ENCODE peak calls at places on chromosomes 3 and 15, in nine cellular contexts. One of them, this sample, is unnamed.

GRCh38 chr3:171385086-171385485 is 75.1 kb downstream of the TNIK start:
- DNase-seq in tibial nerve: no peak
- DNase-seq in heart left ventricle: no peak
- DNase-seq in stomach: no peak
- DNase-seq in HCT116: no peak
- DNase-seq in adrenal gland: no peak
- DNase-seq in GM12892: no peak
- DNase-seq in lower leg skin: no peak
- DNase-seq in H1: no peak
- DNase-seq in this sample: no peak

GRCh38 chr3:146308682-146309081 is 57.8 kb upstream of the PLSCR4 start:
- DNase-seq in tibial nerve: peak
- DNase-seq in HCT116: no peak
- DNase-seq in H1: no peak
- DNase-seq in lower leg skin: peak
- DNase-seq in heart left ventricle: peak
- DNase-seq in GM12892: no peak
- DNase-seq in adrenal gland: no peak
- DNase-seq in stomach: no peak
- DNase-seq in this sample: no peak

GRCh38 chr3:112627419-112627818 is 13.5 kb downstream of the CCDC80 start:
- DNase-seq in GM12892: no peak
- DNase-seq in H1: no peak
- DNase-seq in heart left ventricle: no peak
- DNase-seq in tibial nerve: no peak
- DNase-seq in stomach: no peak
- DNase-seq in adrenal gland: no peak
- DNase-seq in HCT116: no peak
- DNase-seq in lower leg skin: no peak
- DNase-seq in this sample: no peak

GRCh38 chr3:59772416-59773408 is 722.9 kb upstream of the CFAP20DC start:
- DNase-seq in tibial nerve: no peak
- DNase-seq in adrenal gland: no peak
- DNase-seq in heart left ventricle: no peak
- DNase-seq in H1: no peak
- DNase-seq in GM12892: no peak
- DNase-seq in lower leg skin: no peak
- DNase-seq in HCT116: no peak
- DNase-seq in stomach: no peak
- DNase-seq in this sample: no peak

GRCh38 chr3:157405457-157405856 is 31.2 kb upstream of the PTX3 start:
- DNase-seq in H1: no peak
- DNase-seq in HCT116: no peak
- DNase-seq in GM12892: no peak
- DNase-seq in heart left ventricle: no peak
- DNase-seq in lower leg skin: no peak
- DNase-seq in tibial nerve: no peak
- DNase-seq in adrenal gland: no peak
- DNase-seq in stomach: no peak
- DNase-seq in this sample: no peak

GRCh38 chr3:95237783-95238182 is 1174.9 kb downstream of the NSUN3 start:
- DNase-seq in adrenal gland: no peak
- DNase-seq in lower leg skin: no peak
- DNase-seq in tibial nerve: no peak
- DNase-seq in stomach: no peak
- DNase-seq in GM12892: no peak
- DNase-seq in HCT116: no peak
- DNase-seq in heart left ventricle: no peak
- DNase-seq in H1: no peak
- DNase-seq in this sample: no peak

GRCh38 chr3:162354343-162354742 is 857.7 kb downstream of the OTOL1 start:
- DNase-seq in GM12892: no peak
- DNase-seq in heart left ventricle: no peak
- DNase-seq in stomach: no peak
- DNase-seq in lower leg skin: no peak
- DNase-seq in HCT116: no peak
- DNase-seq in H1: no peak
- DNase-seq in tibial nerve: no peak
- DNase-seq in adrenal gland: no peak
- DNase-seq in this sample: no peak

GRCh38 chr3:58424613-58425012 is 9.0 kb downstream of the PDHB start:
- DNase-seq in stomach: no peak
- DNase-seq in HCT116: no peak
- DNase-seq in heart left ventricle: no peak
- DNase-seq in H1: no peak
- DNase-seq in adrenal gland: no peak
- DNase-seq in tibial nerve: no peak
- DNase-seq in lower leg skin: no peak
- DNase-seq in GM12892: no peak
- DNase-seq in this sample: no peak

GRCh38 chr3:134614955-134615354 is 35.9 kb downstream of the KY start:
- DNase-seq in HCT116: no peak
- DNase-seq in H1: no peak
- DNase-seq in heart left ventricle: no peak
- DNase-seq in adrenal gland: no peak
- DNase-seq in lower leg skin: peak
- DNase-seq in tibial nerve: no peak
- DNase-seq in stomach: no peak
- DNase-seq in GM12892: no peak
- DNase-seq in this sample: no peak

GRCh38 chr3:197487911-197488391 is 67.8 kb downstream of the BDH1 start:
- DNase-seq in HCT116: no peak
- DNase-seq in heart left ventricle: peak
- DNase-seq in GM12892: no peak
- DNase-seq in lower leg skin: no peak
- DNase-seq in adrenal gland: peak
- DNase-seq in tibial nerve: peak
- DNase-seq in stomach: no peak
- DNase-seq in H1: no peak
- DNase-seq in this sample: peak
- TF ChIP-seq POLR2A in HCT116: no peak
- TF ChIP-seq POLR2A in heart left ventricle: no peak
- TF ChIP-seq POLR2A in GM12892: no peak
- TF ChIP-seq POLR2A in lower leg skin: no peak
- TF ChIP-seq POLR2A in adrenal gland: no peak
- TF ChIP-seq POLR2A in tibial nerve: no peak
- TF ChIP-seq POLR2A in stomach: no peak
- TF ChIP-seq POLR2A in H1: no peak
- TF ChIP-seq POLR2A in this sample: peak

GRCh38 chr3:170356596-170357175 is 829 bp upstream of the SKIL start:
- DNase-seq in H1: peak
- DNase-seq in HCT116: no peak
- DNase-seq in heart left ventricle: peak
- DNase-seq in adrenal gland: peak
- DNase-seq in GM12892: peak
- DNase-seq in lower leg skin: peak
- DNase-seq in stomach: peak
- DNase-seq in tibial nerve: peak
- DNase-seq in this sample: peak
- TF ChIP-seq POLR2A in H1: no peak
- TF ChIP-seq POLR2A in HCT116: no peak
- TF ChIP-seq POLR2A in heart left ventricle: no peak
- TF ChIP-seq POLR2A in adrenal gland: peak
- TF ChIP-seq POLR2A in GM12892: peak
- TF ChIP-seq POLR2A in lower leg skin: no peak
- TF ChIP-seq POLR2A in stomach: no peak
- TF ChIP-seq POLR2A in tibial nerve: no peak
- TF ChIP-seq POLR2A in this sample: peak

GRCh38 chr3:81393251-81393650 is 368.2 kb downstream of the GBE1 start:
- DNase-seq in stomach: no peak
- DNase-seq in H1: no peak
- DNase-seq in lower leg skin: no peak
- DNase-seq in tibial nerve: no peak
- DNase-seq in HCT116: no peak
- DNase-seq in heart left ventricle: no peak
- DNase-seq in GM12892: no peak
- DNase-seq in adrenal gland: no peak
- DNase-seq in this sample: no peak
- TF ChIP-seq POLR2A in stomach: no peak
- TF ChIP-seq POLR2A in H1: no peak
- TF ChIP-seq POLR2A in lower leg skin: no peak
- TF ChIP-seq POLR2A in tibial nerve: no peak
- TF ChIP-seq POLR2A in HCT116: no peak
- TF ChIP-seq POLR2A in heart left ventricle: no peak
- TF ChIP-seq POLR2A in GM12892: no peak
- TF ChIP-seq POLR2A in adrenal gland: no peak
- TF ChIP-seq POLR2A in this sample: no peak

GRCh38 chr15:90873998-90874605 is 5.7 kb downstream of the FURIN start:
- DNase-seq in tibial nerve: no peak
- DNase-seq in HCT116: no peak
- DNase-seq in heart left ventricle: no peak
- DNase-seq in adrenal gland: no peak
- DNase-seq in H1: no peak
- DNase-seq in lower leg skin: no peak
- DNase-seq in GM12892: no peak
- DNase-seq in stomach: peak
- DNase-seq in this sample: no peak

GRCh38 chr15:90871716-90872480 is 3.5 kb downstream of the FURIN start:
- DNase-seq in H1: no peak
- DNase-seq in heart left ventricle: no peak
- DNase-seq in lower leg skin: no peak
- DNase-seq in tibial nerve: no peak
- DNase-seq in GM12892: peak
- DNase-seq in HCT116: no peak
- DNase-seq in adrenal gland: no peak
- DNase-seq in stomach: no peak
- DNase-seq in this sample: no peak

GRCh38 chr15:90871097-90871715 is 2.8 kb downstream of the FURIN start:
- DNase-seq in HCT116: no peak
- DNase-seq in lower leg skin: no peak
- DNase-seq in adrenal gland: no peak
- DNase-seq in H1: no peak
- DNase-seq in stomach: no peak
- DNase-seq in heart left ventricle: peak
- DNase-seq in tibial nerve: no peak
- DNase-seq in GM12892: peak
- DNase-seq in this sample: no peak

GRCh38 chr15:90873488-90873997 is 5.2 kb downstream of the FURIN start:
- DNase-seq in adrenal gland: no peak
- DNase-seq in tibial nerve: no peak
- DNase-seq in lower leg skin: no peak
- DNase-seq in heart left ventricle: no peak
- DNase-seq in H1: no peak
- DNase-seq in HCT116: no peak
- DNase-seq in GM12892: no peak
- DNase-seq in stomach: no peak
- DNase-seq in this sample: no peak

GRCh38 chr15:90872481-90873184 is 4.2 kb downstream of the FURIN start:
- DNase-seq in adrenal gland: peak
- DNase-seq in lower leg skin: no peak
- DNase-seq in tibial nerve: no peak
- DNase-seq in GM12892: peak
- DNase-seq in stomach: no peak
- DNase-seq in heart left ventricle: no peak
- DNase-seq in H1: no peak
- DNase-seq in HCT116: no peak
- DNase-seq in this sample: peak
- TF ChIP-seq POLR2A in adrenal gland: no peak
- TF ChIP-seq POLR2A in lower leg skin: no peak
- TF ChIP-seq POLR2A in tibial nerve: peak
- TF ChIP-seq POLR2A in GM12892: no peak
- TF ChIP-seq POLR2A in stomach: no peak
- TF ChIP-seq POLR2A in heart left ventricle: no peak
- TF ChIP-seq POLR2A in H1: no peak
- TF ChIP-seq POLR2A in HCT116: no peak
- TF ChIP-seq POLR2A in this sample: peak